ENCODE peak calls at places on chromosomes 5 and 9, in nine cellular contexts. K is A549, E is IMR-90, S is transverse colon, Q is H54, C is adrenal gland, P is tibial nerve, F is body of pancreas, B is GM12891. O is an unnamed sample.

GRCh38 chr5:9838906-9839305 is 208.8 kb upstream of the TAS2R1 start:
- DNase-seq in K (no peak), E (no peak), S (no peak), Q (no peak), C (no peak), P (no peak), F (no peak), B (no peak), O (no peak)

GRCh38 chr5:143192191-143192880 is 211.2 kb downstream of the NR3C1 start:
- DNase-seq in K (no peak), E (no peak), S (no peak), Q (no peak), C (no peak), P (no peak), F (no peak), B (no peak), O (no peak)

GRCh38 chr9:93598647-93599241 is 22.4 kb downstream of the PHF2 start:
- DNase-seq in K (no peak), E (no peak), S (peak), Q (no peak), C (peak), P (no peak), F (no peak), B (no peak), O (no peak)

GRCh38 chr5:45692481-45692880 is 3.7 kb downstream of the HCN1 start:
- DNase-seq in K (no peak), E (no peak), S (no peak), Q (no peak), C (no peak), P (no peak), F (no peak), B (no peak), O (no peak)

GRCh38 chr5:134906811-134907210 is 1.9 kb downstream of the PCBD2 start:
- DNase-seq in K (no peak), E (no peak), S (no peak), Q (no peak), C (no peak), P (no peak), F (no peak), B (no peak), O (no peak)

GRCh38 chr5:57887851-57888621 is 405.4 kb upstream of the ACTBL2 start:
- DNase-seq in K (peak), E (peak), S (peak), Q (peak), C (peak), P (no peak), F (peak), B (no peak), O (no peak)

GRCh38 chr5:12292610-12293204 is 388.5 kb upstream of the CTNND2 start:
- DNase-seq in K (peak), E (no peak), S (no peak), Q (no peak), C (no peak), P (no peak), F (no peak), B (no peak), O (no peak)

GRCh38 chr9:74122661-74123060 is 374.5 kb upstream of the RORB start:
- DNase-seq in K (no peak), E (no peak), S (no peak), Q (no peak), C (no peak), P (no peak), F (no peak), B (no peak), O (no peak)

DNA sequence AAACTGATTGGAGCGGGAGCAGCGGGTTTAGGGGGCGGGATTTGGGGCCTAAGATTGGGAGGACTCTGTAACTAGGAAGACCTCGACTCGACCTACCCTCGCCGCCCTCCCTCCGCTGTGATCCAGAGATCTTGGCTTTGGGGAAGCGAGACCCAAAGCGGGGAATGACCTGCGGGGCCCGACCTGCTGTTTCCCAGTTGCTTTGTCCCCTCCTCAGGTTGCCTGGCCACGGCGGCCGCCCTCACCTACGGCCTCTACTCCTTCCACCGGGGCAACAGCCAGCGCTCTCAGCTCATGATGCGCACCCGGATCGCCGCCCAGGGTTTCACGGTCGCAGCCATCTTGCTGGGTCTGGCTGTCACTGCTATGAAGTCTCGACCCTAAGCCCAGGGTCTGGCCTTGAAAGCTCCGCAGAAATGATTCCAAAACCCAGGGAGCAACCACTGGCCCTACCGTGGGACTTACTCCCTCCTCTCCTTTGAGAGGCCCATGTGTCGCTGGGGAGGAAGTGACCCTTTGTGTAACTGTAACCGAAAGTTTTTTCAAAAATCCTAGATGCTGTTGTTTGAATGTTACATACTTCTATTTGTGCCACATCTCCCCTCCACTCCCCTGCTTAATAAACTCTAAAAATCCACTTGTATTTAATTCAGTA is 690 bp downstream of the HIGD2A start:
- DNase-seq in K (no peak), E (no peak), S (no peak), Q (peak), C (no peak), P (no peak), F (no peak), B (peak), O (no peak)
- TF ChIP-seq POLR2A in K (peak), E (no peak), S (peak), Q (peak), C (peak), P (peak), F (peak), B (peak), O (peak)

DNA sequence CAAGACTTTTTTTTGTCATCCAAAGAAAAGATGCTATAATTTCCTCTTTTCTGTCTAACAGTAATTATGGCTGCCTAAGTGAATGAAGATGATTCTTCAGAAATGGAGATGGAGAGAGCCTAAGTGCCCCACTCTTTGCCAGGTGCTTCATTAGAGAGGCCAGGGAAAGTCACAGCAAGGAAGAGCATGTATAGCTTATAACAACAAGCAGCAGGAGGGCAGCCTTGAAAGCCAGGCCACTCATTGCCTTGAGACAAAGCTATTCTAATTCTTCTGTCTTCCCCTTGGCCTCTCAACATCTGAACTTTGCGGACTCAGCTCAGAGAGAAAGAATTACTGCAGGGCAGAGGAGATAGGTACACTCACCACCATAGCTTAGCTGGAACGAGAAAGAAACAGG is 112.0 kb upstream of the ZNF366 start:
- DNase-seq in K (no peak), E (no peak), S (no peak), Q (no peak), C (no peak), P (no peak), F (no peak), B (no peak), O (no peak)
- TF ChIP-seq POLR2A in K (no peak), E (no peak), S (no peak), Q (no peak), C (no peak), P (no peak), F (no peak), B (no peak), O (no peak)

DNA sequence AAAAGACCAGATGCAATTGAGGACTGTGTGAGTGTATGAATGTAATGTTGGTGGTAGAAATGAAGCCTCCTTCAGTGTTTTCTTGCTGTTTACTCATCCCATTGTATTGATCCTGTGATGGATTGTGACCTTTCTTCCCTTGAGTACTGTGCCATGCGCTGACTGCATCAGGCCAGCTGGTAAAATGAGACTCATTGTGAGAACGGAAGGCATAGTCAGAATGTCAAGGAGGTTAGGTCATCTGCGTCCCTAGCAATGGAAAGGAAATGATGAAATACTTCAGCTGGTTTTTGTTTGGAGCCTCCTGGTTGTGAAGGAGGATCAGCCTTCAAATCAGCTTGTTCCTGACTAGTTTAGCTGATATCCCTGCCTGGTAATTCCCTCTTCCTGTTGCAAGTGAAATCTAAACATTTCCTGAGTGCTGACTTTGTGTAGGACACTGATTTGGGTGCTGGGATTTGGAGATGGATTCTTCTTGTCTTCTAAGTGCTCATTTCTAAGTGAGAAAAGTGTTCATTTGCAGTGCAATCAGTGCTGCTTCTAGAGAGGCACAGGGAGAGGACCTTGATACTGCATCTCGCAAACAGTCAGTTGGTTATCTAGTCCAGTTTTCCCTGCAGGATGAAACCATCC is 35.5 kb downstream of the TNFSF8 start:
- DNase-seq in K (peak), E (peak), S (no peak), Q (peak), C (peak), P (no peak), F (no peak), B (no peak), O (no peak)
- TF ChIP-seq POLR2A in K (no peak), E (no peak), S (no peak), Q (no peak), C (no peak), P (no peak), F (no peak), B (no peak), O (no peak)

GRCh38 chr5:54520438-54520846 is 2.9 kb downstream of the SNX18 start:
- DNase-seq in K (no peak), E (peak), S (no peak), Q (no peak), C (no peak), P (no peak), F (peak), B (no peak), O (no peak)
- TF ChIP-seq POLR2A in K (no peak), E (peak), S (no peak), Q (no peak), C (no peak), P (no peak), F (peak), B (no peak), O (no peak)

GRCh38 chr9:133990366-133991210 is 1.5 kb downstream of the VAV2 start:
- DNase-seq in K (peak), E (peak), S (peak), Q (peak), C (peak), P (no peak), F (peak), B (no peak), O (no peak)
- TF ChIP-seq POLR2A in K (peak), E (peak), S (peak), Q (peak), C (peak), P (no peak), F (peak), B (no peak), O (no peak)

GRCh38 chr5:1882337-1883119 is at the start of gene IRX4:
- DNase-seq in K (peak), E (peak), S (no peak), Q (no peak), C (no peak), P (no peak), F (no peak), B (no peak), O (no peak)
- TF ChIP-seq POLR2A in K (no peak), E (no peak), S (no peak), Q (no peak), C (no peak), P (no peak), F (no peak), B (no peak), O (no peak)

GRCh38 chr5:36606437-36607113 is at the start of gene SLC1A3:
- DNase-seq in K (peak), E (peak), S (peak), Q (peak), C (peak), P (peak), F (peak), B (no peak), O (peak)
- TF ChIP-seq POLR2A in K (no peak), E (no peak), S (peak), Q (no peak), C (peak), P (no peak), F (peak), B (peak), O (peak)

DNA sequence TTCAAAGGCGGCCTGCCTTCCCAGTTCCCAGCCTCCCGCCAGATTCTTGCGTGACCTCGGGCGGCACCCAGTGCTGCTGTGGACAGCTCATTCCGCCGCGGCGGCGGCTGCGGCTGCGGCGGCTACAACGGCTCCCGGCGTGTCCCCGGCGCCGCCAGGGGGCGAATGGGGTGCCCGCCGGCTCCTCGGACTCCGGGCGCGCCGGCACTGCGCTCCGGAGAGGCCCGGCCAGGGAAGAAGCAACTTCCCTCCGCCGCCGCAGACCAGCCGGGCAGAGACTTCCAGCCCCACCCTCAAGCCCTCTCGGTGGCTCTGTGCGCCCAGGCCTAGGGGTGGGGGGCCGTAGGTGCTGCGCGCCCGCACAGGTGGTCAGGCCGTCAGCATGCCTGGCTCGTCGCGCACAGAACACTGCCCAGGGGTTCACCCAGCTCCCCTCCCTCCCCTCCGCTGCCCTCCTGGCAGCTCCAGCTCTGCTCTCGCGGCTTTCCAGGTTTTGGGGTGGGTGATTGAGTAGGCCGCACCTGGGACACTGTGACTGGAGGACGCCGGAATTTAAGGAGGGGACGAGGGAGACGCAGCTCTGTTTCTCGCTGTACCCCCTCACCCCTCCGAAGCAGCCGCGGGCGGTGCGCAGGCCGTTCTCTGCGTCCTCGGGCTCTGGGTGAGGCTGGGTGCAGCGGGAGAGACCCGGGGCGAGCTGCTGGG is 20.2 kb downstream of the IGIP start:
- DNase-seq in K (peak), E (peak), S (peak), Q (no peak), C (peak), P (peak), F (peak), B (peak), O (peak)
- TF ChIP-seq POLR2A in K (no peak), E (no peak), S (no peak), Q (no peak), C (no peak), P (no peak), F (no peak), B (no peak), O (no peak)

O was measured in gastrocnemius medialis.